ENCODE peak calls at places on chromosome 19, in ten cellular contexts. O is naive thymus-derived CD4-positive, alpha-beta T cell; M is fibroblast of lung; E is cardiac muscle cell; X is lower lobe of right lung; Q is GM23248; N is breast epithelium; I is gastrocnemius medialis; H is uterus; D is spleen. S is an unnamed sample.

GRCh38 chr19:30318936-30319335 is 53.2 kb upstream of the ZNF536 start:
- DNase-seq in O (no peak), M (no peak), E (no peak), X (no peak), Q (no peak), N (no peak), I (no peak), H (no peak), D (no peak), S (no peak)

GRCh38 chr19:45169602-45170001 is 8.4 kb downstream of the TRAPPC6A start:
- DNase-seq in O (no peak), M (no peak), E (no peak), X (no peak), Q (no peak), N (no peak), I (no peak), H (no peak), D (no peak), S (no peak)

GRCh38 chr19:9054768-9055167 is 32.1 kb upstream of the OR1M1 start:
- DNase-seq in O (no peak), M (no peak), E (no peak), X (no peak), Q (no peak), N (peak; percentile 55), I (no peak), H (no peak), D (no peak), S (no peak)

GRCh38 chr19:5345895-5346386 is 5.3 kb upstream of the PTPRS start:
- DNase-seq in O (no peak), M (peak; percentile 84), E (peak; percentile 85), X (no peak), Q (peak; percentile 70), N (no peak), I (no peak), H (no peak), D (peak; percentile 16), S (no peak)

GRCh38 chr19:13729859-13730258 is 34.5 kb upstream of the MRI1 start:
- DNase-seq in O (no peak), M (peak; percentile 56), E (no peak), X (no peak), Q (peak; percentile 18), N (no peak), I (no peak), H (no peak), D (no peak), S (no peak)

GRCh38 chr19:13796301-13797057 is 1.2 kb downstream of the ZSWIM4 start:
- DNase-seq in O (no peak), M (peak; percentile 97), E (peak; percentile 95), X (peak; percentile 64), Q (peak; percentile 97), N (peak; percentile 74), I (peak; percentile 78), H (peak; percentile 81), D (peak; percentile 79), S (no peak)

GRCh38 chr19:39998511-39998910 is 1.7 kb downstream of the ZNF546 start:
- DNase-seq in O (no peak), M (peak; percentile 38), E (no peak), X (no peak), Q (peak; percentile 63), N (no peak), I (no peak), H (no peak), D (no peak), S (no peak)

GRCh38 chr19:19627716-19628498 is at the start of gene LPAR2:
- DNase-seq in O (peak; percentile 82), M (peak; percentile 10), E (peak; percentile 21), X (peak; percentile 72), Q (peak; percentile 36), N (peak; percentile 66), I (no peak), H (no peak), D (peak; percentile 94), S (peak; percentile 89)

GRCh38 chr19:45791744-45792481 is 732 bp downstream of the DMWD start:
- DNase-seq in O (no peak), M (no peak), E (no peak), X (no peak), Q (peak; percentile 57), N (no peak), I (no peak), H (no peak), D (no peak), S (no peak)

GRCh38 chr19:19329199-19329598 is 8.6 kb downstream of the MAU2 start:
- DNase-seq in O (no peak), M (no peak), E (no peak), X (no peak), Q (no peak), N (no peak), I (no peak), H (no peak), D (no peak), S (no peak)

GRCh38 chr19:46732966-46733692 is 12.7 kb upstream of the FKRP start:
- DNase-seq in O (no peak), M (peak; percentile 78), E (no peak), X (peak; percentile 79), Q (no peak), N (no peak), I (peak; percentile 48), H (no peak), D (peak; percentile 89), S (no peak)

DNA sequence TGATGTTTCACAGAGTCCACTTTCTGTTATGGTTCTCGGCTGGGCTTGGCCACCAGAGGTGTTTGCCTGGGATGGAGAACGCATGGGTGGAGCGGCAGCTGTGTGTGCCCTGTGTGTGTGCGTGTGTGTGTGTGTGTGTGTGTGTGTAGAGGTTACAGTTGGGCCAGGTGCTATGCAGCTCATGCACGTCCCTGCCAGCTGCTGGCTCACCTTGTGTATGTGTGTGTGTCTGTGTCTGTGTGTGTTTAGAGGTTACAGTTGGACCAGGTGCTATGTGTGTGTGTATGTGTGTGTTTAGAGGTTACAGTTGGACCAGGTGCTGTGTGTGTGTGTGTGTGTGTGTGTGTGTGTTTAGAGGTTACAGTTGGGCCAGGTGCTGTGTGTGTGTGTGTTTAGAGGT is 33.0 kb upstream of the PEG3 start:
- DNase-seq in O (no peak), M (no peak), E (no peak), X (no peak), Q (no peak), N (no peak), I (no peak), H (no peak), D (no peak), S (no peak)
- H3K9me3 ChIP-seq in O (no peaks in the 10 kb centered on the region), M (no peaks in the 10 kb centered on the region), E (no peaks in the 10 kb centered on the region), X (peaks cover 5% of the 10 kb centered on the region), Q (no peaks in the 10 kb centered on the region), N (peaks cover 20% of the 10 kb centered on the region), I (no peaks in the 10 kb centered on the region), H (no peaks in the 10 kb centered on the region), D (peaks cover 50% of the 10 kb centered on the region), S (no peaks in the 10 kb centered on the region)

DNA sequence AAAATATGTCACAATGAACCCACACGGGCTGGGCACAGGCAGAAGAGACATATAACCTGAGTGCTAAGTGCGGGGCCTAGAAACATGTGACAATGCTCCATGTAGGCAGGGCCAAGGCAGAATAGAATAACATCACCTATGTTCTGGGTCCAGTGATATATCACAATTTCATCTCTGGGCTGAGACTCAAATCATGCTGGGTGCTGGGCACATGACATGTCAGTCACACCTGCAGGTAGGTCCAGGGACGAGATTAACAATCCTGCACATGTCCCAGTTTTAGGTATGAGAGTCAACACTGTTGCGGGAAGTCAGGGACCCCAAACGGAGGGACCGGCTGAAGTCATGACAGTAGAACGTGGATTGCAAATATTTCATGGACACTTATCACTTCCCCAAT is 50.3 kb downstream of the ZNF99 start:
- DNase-seq in O (no peak), M (no peak), E (no peak), X (no peak), Q (no peak), N (no peak), I (no peak), H (no peak), D (no peak), S (no peak)
- H3K9me3 ChIP-seq in O (no peaks in the 10 kb centered on the region), M (no peaks in the 10 kb centered on the region), E (no peaks in the 10 kb centered on the region), X (peaks cover 18% of the 10 kb centered on the region), Q (no peaks in the 10 kb centered on the region), N (peaks cover 55% of the 10 kb centered on the region), I (no peaks in the 10 kb centered on the region), H (no peaks in the 10 kb centered on the region), D (peaks cover 52% of the 10 kb centered on the region), S (peaks cover 3% of the 10 kb centered on the region)

GRCh38 chr19:56966225-56966696 is 125.7 kb upstream of the PEG3 start:
- DNase-seq in O (no peak), M (no peak), E (no peak), X (no peak), Q (no peak), N (no peak), I (no peak), H (peak; percentile 79), D (no peak), S (no peak)

GRCh38 chr19:56966697-56967299 is 126.3 kb upstream of the PEG3 start:
- DNase-seq in O (no peak), M (no peak), E (no peak), X (no peak), Q (no peak), N (no peak), I (no peak), H (peak; percentile 39), D (no peak), S (no peak)

GRCh38 chr19:56960959-56961622 is 120.6 kb upstream of the PEG3 start:
- DNase-seq in O (no peak), M (no peak), E (no peak), X (no peak), Q (no peak), N (no peak), I (no peak), H (no peak), D (no peak), S (no peak)

GRCh38 chr19:56969726-56970125 is 129.2 kb upstream of the PEG3 start:
- DNase-seq in O (no peak), M (no peak), E (no peak), X (no peak), Q (no peak), N (no peak), I (no peak), H (peak; percentile 42), D (no peak), S (no peak)

DNA sequence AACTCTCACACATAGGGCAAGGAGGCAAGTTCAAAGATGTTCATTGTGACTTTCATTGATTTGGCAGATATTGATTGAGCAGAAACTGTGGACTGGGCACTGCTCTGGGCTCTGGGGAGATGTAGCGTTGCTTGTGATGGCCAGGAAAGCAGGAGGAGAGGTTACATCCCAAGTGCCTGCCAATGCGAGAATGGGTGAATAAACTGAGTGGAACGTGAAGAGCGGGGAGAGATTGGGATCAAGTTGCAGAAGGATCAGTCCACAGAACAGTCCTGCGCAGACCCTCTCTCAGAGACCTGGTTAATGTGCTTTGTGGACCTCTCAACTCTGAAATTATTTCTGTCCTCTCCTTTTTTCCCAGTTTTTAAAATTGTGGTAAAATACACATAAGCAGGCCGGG is 124.0 kb upstream of the PEG3 start:
- DNase-seq in O (no peak), M (no peak), E (no peak), X (no peak), Q (no peak), N (no peak), I (no peak), H (no peak), D (no peak), S (no peak)
- H3K9me3 ChIP-seq in O (no peaks in the 10 kb centered on the region), M (no peaks in the 10 kb centered on the region), E (no peaks in the 10 kb centered on the region), X (peaks cover 3% of the 10 kb centered on the region), Q (no peaks in the 10 kb centered on the region), N (no peaks in the 10 kb centered on the region), I (no peaks in the 10 kb centered on the region), H (no peaks in the 10 kb centered on the region), D (peaks cover 11% of the 10 kb centered on the region), S (peaks cover 3% of the 10 kb centered on the region)

DNA sequence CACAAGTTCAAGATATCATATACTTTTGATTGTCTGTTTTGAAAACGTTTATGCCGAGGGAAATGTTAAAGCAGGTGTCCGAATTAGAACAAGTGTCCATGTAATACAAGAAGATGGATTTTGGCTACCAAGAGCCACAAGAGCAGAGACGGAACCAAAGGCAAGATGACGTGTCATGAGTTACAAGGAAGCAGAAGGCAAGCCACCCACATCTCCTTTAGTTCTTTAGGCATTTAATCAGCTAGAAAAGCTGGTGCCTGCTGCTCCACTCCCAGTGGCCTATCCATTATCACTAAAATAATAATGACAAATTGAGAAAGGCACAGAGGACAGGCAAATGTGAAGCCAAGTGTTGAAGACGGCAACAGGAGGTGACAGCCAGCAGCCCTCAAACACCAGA is 570.2 kb downstream of the UQCRFS1 start:
- DNase-seq in O (no peak), M (no peak), E (no peak), X (no peak), Q (no peak), N (no peak), I (no peak), H (no peak), D (no peak), S (no peak)
- H3K9me3 ChIP-seq in O (no peaks in the 10 kb centered on the region), M (no peaks in the 10 kb centered on the region), E (no peaks in the 10 kb centered on the region), X (no peaks in the 10 kb centered on the region), Q (no peaks in the 10 kb centered on the region), N (no peaks in the 10 kb centered on the region), I (no peaks in the 10 kb centered on the region), H (no peaks in the 10 kb centered on the region), D (no peaks in the 10 kb centered on the region), S (no peaks in the 10 kb centered on the region)